ENCODE peak calls at places on chromosomes 6 and 20, in seven cellular contexts. H, T, U, X, O, Q and W are unnamed samples. For H3K9me2, the result is how much of the 10 kb centered on the place peaks cover.

GRCh38 chr20:56859039-56859750 is 230.1 kb downstream of the TFAP2C start:
- DNase-seq in T (no peak), Q (no peak), U (no peak), O (no peak), H (no peak), X (no peak), W (no peak)

GRCh38 chr6:3432416-3432815 is 24.4 kb downstream of the SLC22A23 start:
- DNase-seq in U (no peak), X (no peak), Q (no peak), H (no peak), T (no peak), O (no peak), W (no peak)

GRCh38 chr6:144062757-144063156 is 32.6 kb downstream of the SF3B5 start:
- DNase-seq in O (no peak), Q (no peak), U (no peak), H (no peak), T (no peak), X (no peak), W (no peak)

GRCh38 chr6:144986271-144986670 is 701.1 kb downstream of the UTRN start:
- DNase-seq in U (no peak), X (no peak), H (no peak), T (no peak), Q (no peak), O (no peak), W (no peak)

GRCh38 chr20:43583982-43584432 is 6.7 kb upstream of the IFT52 start:
- DNase-seq in T (peak), O (peak), X (peak), U (no peak), H (peak), Q (no peak), W (peak)

GRCh38 chr6:117976030-117976651 is 69.1 kb downstream of the SLC35F1 start:
- DNase-seq in T (peak), O (peak), X (peak), Q (peak), H (peak), U (peak), W (peak)

GRCh38 chr6:17986656-17987575 is 519 bp downstream of the KIF13A start:
- DNase-seq in Q (peak), X (peak), U (no peak), O (peak), H (peak), T (peak), W (peak)

GRCh38 chr6:139407718-139408222 is 33.3 kb upstream of the CITED2 start:
- DNase-seq in U (no peak), O (no peak), X (no peak), T (peak), H (peak), Q (no peak), W (peak)

GRCh38 chr6:141659582-141659981 is 473.1 kb upstream of the GJE1 start:
- DNase-seq in Q (no peak), T (no peak), O (no peak), H (peak), U (no peak), X (no peak), W (no peak)

GRCh38 chr6:5315883-5316282 is 54.6 kb downstream of the FARS2 start:
- DNase-seq in O (peak), U (no peak), Q (no peak), X (no peak), T (peak), H (no peak), W (no peak)

GRCh38 chr6:53524455-53524815 is 20.5 kb downstream of the GCLC start:
- DNase-seq in X (no peak), T (peak), Q (peak), H (peak), O (peak), U (no peak), W (peak)

GRCh38 chr6:53960311-53960710 is 150.9 kb upstream of the MLIP start:
- DNase-seq in X (no peak), U (no peak), Q (no peak), T (peak), H (peak), O (no peak), W (no peak)

GRCh38 chr6:33292996-33293682 is 3.7 kb downstream of the PFDN6 start:
- DNase-seq in O (no peak), U (no peak), Q (no peak), H (no peak), T (no peak), X (no peak), W (peak)

GRCh38 chr6:122996797-122997520 is 924 bp downstream of the CLVS2 start:
- DNase-seq in O (no peak), Q (no peak), U (no peak), H (no peak), X (no peak), T (no peak), W (no peak)

GRCh38 chr20:35640724-35641123 is 24.0 kb downstream of the CPNE1 start:
- DNase-seq in H (no peak), X (no peak), U (no peak), T (no peak), O (no peak), Q (no peak), W (no peak)

GRCh38 chr20:3282271-3283221 is 43.6 kb upstream of the SLC4A11 start:
- DNase-seq in X (no peak), O (no peak), Q (peak), T (no peak), U (no peak), H (no peak), W (peak)

GRCh38 chr6:45920819-45921511 is 94.7 kb downstream of the CLIC5 start:
- DNase-seq in O (no peak), X (no peak), Q (no peak), H (peak), U (no peak), T (peak), W (no peak)

GRCh38 chr6:65646494-65647035 is 60.5 kb downstream of the EYS start:
- DNase-seq in Q (no peak), U (no peak), X (no peak), O (no peak), T (no peak), H (no peak), W (no peak)

GRCh38 chr20:44835661-44836221 is 25.4 kb upstream of the RIMS4 start:
- DNase-seq in Q (no peak), H (no peak), O (no peak), T (no peak), X (no peak), U (no peak), W (no peak)

GRCh38 chr6:68233623-68234022 is 401.5 kb upstream of the ADGRB3 start:
- DNase-seq in T (no peak), U (no peak), O (no peak), Q (no peak), X (no peak), H (peak), W (no peak)

GRCh38 chr6:116370717-116371383 is at the start of gene DSE:
- DNase-seq in Q (peak), O (peak), H (peak), X (peak), U (no peak), T (peak), W (peak)

GRCh38 chr20:33119725-33120720 is 40.6 kb downstream of the BPIFB4 start:
- DNase-seq in U (no peak), X (no peak), H (peak), Q (no peak), O (no peak), T (peak), W (no peak)

GRCh38 chr6:91575032-91575431 is 988.2 kb upstream of the MAP3K7 start:
- DNase-seq in H (peak), Q (no peak), X (no peak), T (no peak), O (peak), U (no peak), W (no peak)

GRCh38 chr6:84687487-84687886 is 76.9 kb downstream of the TBX18 start:
- DNase-seq in U (no peak), Q (peak), H (no peak), O (no peak), T (peak), X (no peak), W (no peak)

GRCh38 chr6:118198746-118199145 is 291.7 kb downstream of the SLC35F1 start:
- DNase-seq in H (no peak), U (no peak), Q (no peak), O (peak), T (peak), X (no peak), W (no peak)

GRCh38 chr6:158621694-158622544 is 22.6 kb downstream of the DYNLT1 start:
- DNase-seq in O (no peak), X (no peak), T (no peak), U (no peak), Q (no peak), H (no peak), W (no peak)

GRCh38 chr6:170251776-170252571 is 38.9 kb downstream of the DLL1 start:
- DNase-seq in Q (no peak), U (no peak), H (no peak), T (no peak), O (no peak), X (no peak), W (no peak)

GRCh38 chr6:16600701-16601100 is 160.6 kb downstream of the ATXN1 start:
- DNase-seq in T (no peak), Q (no peak), U (no peak), X (no peak), O (no peak), H (no peak), W (no peak)

GRCh38 chr20:37668166-37668565 is 25.7 kb upstream of the CTNNBL1 start:
- DNase-seq in H (no peak), T (no peak), X (no peak), O (no peak), Q (no peak), U (no peak), W (no peak)

GRCh38 chr20:24702501-24703283 is 233.3 kb downstream of the SYNDIG1 start:
- DNase-seq in Q (no peak), T (no peak), H (no peak), U (no peak), O (no peak), X (no peak), W (no peak)

GRCh38 chr6:14826456-14826855 is 419.4 kb upstream of the JARID2 start:
- DNase-seq in O (no peak), X (no peak), Q (no peak), U (no peak), H (no peak), T (no peak), W (no peak)

GRCh38 chr6:131231103-131231502 is 95.8 kb downstream of the AKAP7 start:
- DNase-seq in X (no peak), T (peak), U (no peak), H (peak), O (no peak), Q (no peak), W (no peak)

GRCh38 chr6:27667651-27668441 is 194.9 kb upstream of the ZNF184 start:
- DNase-seq in H (no peak), O (no peak), X (no peak), U (no peak), T (peak), Q (peak), W (peak)

GRCh38 chr20:10553326-10553984 is 118.3 kb downstream of the SLX4IP start:
- DNase-seq in H (peak), X (peak), U (no peak), O (peak), Q (peak), T (peak), W (peak)

GRCh38 chr6:9795880-9796279 is 619.0 kb downstream of the TFAP2A start:
- DNase-seq in U (no peak), X (no peak), O (no peak), H (no peak), T (no peak), Q (no peak), W (no peak)

GRCh38 chr20:25142435-25142834 is 53.1 kb upstream of the ENTPD6 start:
- DNase-seq in U (no peak), H (no peak), O (no peak), X (no peak), Q (no peak), T (no peak), W (no peak)

GRCh38 chr20:57656252-57656820 is 36.1 kb upstream of the ZBP1 start:
- DNase-seq in U (no peak), T (no peak), H (no peak), X (no peak), Q (no peak), O (no peak), W (no peak)

GRCh38 chr6:13395272-13396237 is 67.2 kb upstream of the TBC1D7 start:
- DNase-seq in H (peak), X (no peak), T (peak), O (peak), U (no peak), Q (no peak), W (peak)

GRCh38 chr6:100144991-100145390 is 151.0 kb upstream of the MCHR2 start:
- DNase-seq in H (no peak), T (no peak), X (no peak), Q (no peak), O (no peak), U (no peak), W (no peak)
- H3K9me2 ChIP-seq in H (under half), T (under half), X (under half), Q (under half), O (under half), U (under half), W (under half)

GRCh38 chr20:661474-662288 is 8.7 kb upstream of the SRXN1 start:
- DNase-seq in X (no peak), Q (peak), O (no peak), T (peak), H (no peak), U (no peak), W (no peak)
- TF ChIP-seq EZH2 in X (no peak), Q (no peak), O (no peak), T (no peak), H (no peak), U (no peak), W (no peak)

GRCh38 chr6:166277021-166277420 is 31.2 kb downstream of the PRR18 start:
- DNase-seq in U (no peak), Q (peak), H (no peak), X (no peak), O (no peak), T (peak), W (no peak)

GRCh38 chr6:166277892-166278578 is 30.2 kb downstream of the PRR18 start:
- DNase-seq in X (no peak), T (no peak), O (no peak), H (no peak), Q (no peak), U (no peak), W (no peak)

GRCh38 chr6:166281104-166281503 is 27.1 kb downstream of the PRR18 start:
- DNase-seq in H (no peak), X (no peak), O (no peak), Q (no peak), U (no peak), T (no peak), W (no peak)

GRCh38 chr6:166279393-166279679 is 28.9 kb downstream of the PRR18 start:
- DNase-seq in X (no peak), Q (no peak), H (no peak), O (no peak), T (no peak), U (no peak), W (no peak)

DNA sequence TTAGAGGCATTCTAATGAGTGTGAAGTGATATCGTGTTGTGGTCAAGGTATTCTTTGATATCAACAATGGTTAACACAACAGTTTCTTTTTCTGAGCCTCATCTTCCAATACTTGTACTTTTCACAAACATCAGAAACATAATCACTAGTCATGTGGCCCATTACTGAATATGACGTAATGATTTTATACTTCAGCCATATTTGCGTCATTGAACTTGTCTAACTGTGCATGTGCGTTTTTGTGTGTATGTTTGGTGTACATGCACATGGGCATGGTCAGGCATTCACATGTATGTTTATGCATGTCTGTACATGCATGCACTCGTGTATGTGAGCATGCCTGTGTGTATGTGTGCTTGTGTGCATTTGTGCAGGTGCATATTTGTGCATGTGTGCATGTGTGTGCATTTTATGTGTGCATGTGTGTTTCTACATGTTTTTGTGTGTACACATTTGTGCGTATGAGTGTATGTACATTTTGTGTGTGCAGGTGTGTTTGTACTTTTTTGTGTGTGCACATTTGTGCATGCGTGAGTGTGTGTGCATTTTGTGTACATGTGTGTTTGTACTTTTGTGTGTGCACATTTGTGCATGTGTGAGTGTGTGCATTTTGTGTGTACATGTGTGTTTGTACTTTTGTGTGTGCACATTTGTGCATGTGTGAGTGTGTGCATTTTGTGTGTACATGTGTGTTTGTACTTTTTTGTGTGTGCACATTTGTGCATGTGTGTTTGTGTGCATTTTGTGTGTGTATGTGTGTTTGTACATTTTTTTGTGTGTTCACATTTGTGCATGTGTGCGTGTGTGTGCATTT is 29.4 kb downstream of the PRR18 start:
- DNase-seq in O (no peak), T (no peak), U (no peak), H (no peak), X (no peak), Q (no peak), W (no peak)
- H3K4me3 ChIP-seq in O (no peak), T (no peak), U (no peak), H (no peak), X (no peak), Q (no peak), W (no peak)

GRCh38 chr20:1465470-1466210 is 1.0 kb downstream of the NSFL1C start:
- DNase-seq in Q (peak), H (peak), O (no peak), T (peak), U (no peak), X (no peak), W (no peak)

GRCh38 chr20:1460275-1460674 is 6.4 kb downstream of the NSFL1C start:
- DNase-seq in O (no peak), U (no peak), Q (no peak), H (no peak), T (no peak), X (no peak), W (no peak)

GRCh38 chr20:1462834-1463233 is 3.8 kb downstream of the NSFL1C start:
- DNase-seq in Q (no peak), U (no peak), H (no peak), O (no peak), X (peak), T (no peak), W (no peak)

GRCh38 chr20:1463971-1464570 is 2.6 kb downstream of the NSFL1C start:
- DNase-seq in O (no peak), T (peak), X (no peak), Q (no peak), H (peak), U (no peak), W (no peak)

GRCh38 chr20:1462001-1462400 is 4.6 kb downstream of the NSFL1C start:
- DNase-seq in U (no peak), Q (no peak), H (no peak), X (no peak), O (no peak), T (no peak), W (no peak)
- H3K9me2 ChIP-seq in U (under half), Q (under half), H (under half), X (under half), O (under half), T (under half), W (under half)

DNA sequence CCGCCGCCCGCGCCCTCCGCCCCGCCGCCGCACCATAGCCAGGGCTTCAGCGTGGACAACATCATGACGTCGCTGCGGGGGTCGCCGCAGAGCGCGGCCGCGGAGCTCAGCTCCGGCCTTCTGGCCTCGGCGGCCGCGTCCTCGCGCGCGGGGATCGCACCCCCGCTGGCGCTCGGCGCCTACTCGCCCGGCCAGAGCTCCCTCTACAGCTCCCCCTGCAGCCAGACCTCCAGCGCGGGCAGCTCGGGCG is 1.5 kb downstream of the FOXC1 start:
- DNase-seq in T (peak), O (peak), X (no peak), Q (peak), H (peak), U (no peak), W (peak)
- TF ChIP-seq EZH2 in T (no peak), O (peak), X (no peak), Q (no peak), H (no peak), U (no peak), W (no peak)